ENCODE peak calls at places on chromosomes 11 and 22, in ten cellular contexts. M is ACHN, A is heart right ventricle, T is HCT116, S is body of pancreas, D is adrenal gland, X is GM03348, Z is tibial nerve, U is KBM-7, B is epithelial cell of esophagus. H is an unnamed sample.

GRCh38 chr22:39471421-39472141 is 14.8 kb downstream of the MGAT3 start:
- DNase-seq in M (peak), A (peak), T (no peak), S (no peak), D (no peak), X (peak), Z (no peak), U (peak), B (peak), H (no peak)

GRCh38 chr11:8709002-8709672 is 26.5 kb downstream of the RPL27A start:
- DNase-seq in M (no peak), A (peak), T (no peak), S (peak), D (peak), X (peak), Z (peak), U (no peak), B (no peak), H (no peak)

GRCh38 chr22:37215890-37216289 is 3.6 kb upstream of the SSTR3 start:
- DNase-seq in M (no peak), A (no peak), T (no peak), S (no peak), D (no peak), X (no peak), Z (no peak), U (no peak), B (no peak), H (no peak)

GRCh38 chr11:46180741-46181140 is 59.5 kb upstream of the PHF21A start:
- DNase-seq in M (no peak), A (no peak), T (no peak), S (no peak), D (no peak), X (peak), Z (no peak), U (no peak), B (no peak), H (no peak)

GRCh38 chr22:30236875-30237274 is 9.7 kb downstream of the LIF start:
- DNase-seq in M (no peak), A (no peak), T (no peak), S (no peak), D (no peak), X (no peak), Z (no peak), U (no peak), B (no peak), H (no peak)

GRCh38 chr11:126328938-126329643 is 25.2 kb downstream of the DCPS start:
- DNase-seq in M (no peak), A (no peak), T (no peak), S (no peak), D (no peak), X (no peak), Z (no peak), U (no peak), B (no peak), H (no peak)

GRCh38 chr11:123129920-123130319 is 65.1 kb downstream of the CLMP start:
- DNase-seq in M (no peak), A (no peak), T (no peak), S (no peak), D (no peak), X (peak), Z (no peak), U (peak), B (no peak), H (no peak)

GRCh38 chr11:29842061-29842460 is 174.8 kb downstream of the KCNA4 start:
- DNase-seq in M (no peak), A (no peak), T (no peak), S (no peak), D (no peak), X (no peak), Z (no peak), U (no peak), B (peak), H (no peak)

GRCh38 chr22:35301370-35301874 is 1.7 kb downstream of the TOM1 start:
- DNase-seq in M (no peak), A (no peak), T (no peak), S (peak), D (peak), X (peak), Z (no peak), U (peak), B (peak), H (peak)

GRCh38 chr22:17199131-17199731 is 20.0 kb downstream of the ADA2 start:
- DNase-seq in M (no peak), A (peak), T (no peak), S (no peak), D (peak), X (peak), Z (no peak), U (no peak), B (no peak), H (no peak)

GRCh38 chr11:113906038-113906437 is 1.4 kb downstream of the HTR3B start:
- DNase-seq in M (peak), A (no peak), T (peak), S (peak), D (no peak), X (no peak), Z (no peak), U (no peak), B (peak), H (peak)

GRCh38 chr22:49965291-49966040 is 4.9 kb downstream of the PIM3 start:
- DNase-seq in M (no peak), A (no peak), T (no peak), S (peak), D (no peak), X (no peak), Z (peak), U (no peak), B (no peak), H (no peak)

GRCh38 chr22:37259540-37260029 is 15.5 kb upstream of the RAC2 start:
- DNase-seq in M (peak), A (no peak), T (peak), S (no peak), D (peak), X (peak), Z (no peak), U (peak), B (peak), H (peak)

GRCh38 chr11:95827661-95828060 is 37.4 kb downstream of the CEP57 start:
- DNase-seq in M (no peak), A (no peak), T (no peak), S (no peak), D (no peak), X (no peak), Z (no peak), U (no peak), B (peak), H (no peak)

GRCh38 chr11:95647355-95647754 is 142.2 kb downstream of the FAM76B start:
- DNase-seq in M (no peak), A (no peak), T (no peak), S (no peak), D (no peak), X (no peak), Z (no peak), U (no peak), B (no peak), H (no peak)

GRCh38 chr11:100625041-100625440 is 62.0 kb upstream of the ARHGAP42 start:
- DNase-seq in M (no peak), A (no peak), T (no peak), S (no peak), D (no peak), X (no peak), Z (no peak), U (no peak), B (peak), H (no peak)

GRCh38 chr22:39212721-39213376 is 31.9 kb downstream of the PDGFB start:
- DNase-seq in M (peak), A (no peak), T (peak), S (no peak), D (no peak), X (no peak), Z (no peak), U (no peak), B (peak), H (peak)

GRCh38 chr11:62865641-62866040 is 15.1 kb upstream of the SLC3A2 start:
- DNase-seq in M (no peak), A (no peak), T (no peak), S (no peak), D (no peak), X (peak), Z (no peak), U (no peak), B (no peak), H (no peak)

GRCh38 chr11:65274734-65275682 is 13.2 kb downstream of the POLA2 start:
- DNase-seq in M (peak), A (peak), T (peak), S (peak), D (peak), X (peak), Z (peak), U (peak), B (peak), H (peak)

GRCh38 chr11:47111318-47111804 is 65.3 kb downstream of the ARFGAP2 start:
- DNase-seq in M (no peak), A (no peak), T (no peak), S (no peak), D (no peak), X (no peak), Z (no peak), U (no peak), B (no peak), H (no peak)

GRCh38 chr11:86486261-86487030 is 111.8 kb downstream of the CCDC81 start:
- DNase-seq in M (no peak), A (no peak), T (no peak), S (no peak), D (no peak), X (no peak), Z (no peak), U (peak), B (no peak), H (no peak)

GRCh38 chr22:46098525-46099475 is 51.5 kb upstream of the PPARA start:
- DNase-seq in M (no peak), A (no peak), T (no peak), S (no peak), D (no peak), X (no peak), Z (no peak), U (no peak), B (no peak), H (no peak)

GRCh38 chr11:47104337-47104950 is 72.2 kb downstream of the ARFGAP2 start:
- DNase-seq in M (no peak), A (no peak), T (no peak), S (no peak), D (no peak), X (peak), Z (no peak), U (no peak), B (no peak), H (no peak)

GRCh38 chr11:118620529-118621070 is 13.2 kb downstream of the PHLDB1 start:
- DNase-seq in M (peak), A (peak), T (no peak), S (no peak), D (no peak), X (no peak), Z (no peak), U (no peak), B (no peak), H (no peak)

GRCh38 chr11:11148104-11148509 is 204.9 kb downstream of the CSNK2A3 start:
- DNase-seq in M (peak), A (peak), T (no peak), S (peak), D (peak), X (peak), Z (peak), U (no peak), B (peak), H (peak)

GRCh38 chr11:15563054-15563453 is 448.3 kb downstream of the INSC start:
- DNase-seq in M (no peak), A (no peak), T (no peak), S (no peak), D (no peak), X (no peak), Z (no peak), U (no peak), B (no peak), H (no peak)

GRCh38 chr22:26737262-26737661 is 79.9 kb downstream of the MIAT start:
- DNase-seq in M (no peak), A (no peak), T (no peak), S (no peak), D (no peak), X (peak), Z (no peak), U (no peak), B (no peak), H (no peak)

GRCh38 chr11:125903753-125904659 is at the start of gene DDX25:
- DNase-seq in M (no peak), A (no peak), T (no peak), S (peak), D (no peak), X (no peak), Z (no peak), U (peak), B (no peak), H (no peak)

GRCh38 chr11:105588001-105588400 is 21.9 kb upstream of the GRIA4 start:
- DNase-seq in M (peak), A (no peak), T (no peak), S (no peak), D (no peak), X (peak), Z (no peak), U (no peak), B (peak), H (no peak)